ENCODE peak calls at places on chromosomes 1 and 21, in nine cellular contexts. One of them, this sample, is unnamed. For H3K27me3 and H3K4me1, the result is how much of the 10 kb centered on the place peaks cover.

GRCh38 chr1:31886866-31887265 is 51.3 kb downstream of the PTP4A2 start:
- DNase-seq in CD8-positive, alpha-beta memory T cell: no peak
- DNase-seq in neural progenitor cell: no peak
- DNase-seq in IMR-90: no peak
- DNase-seq in Panc1: no peak
- DNase-seq in H9: no peak
- DNase-seq in breast epithelium: no peak
- DNase-seq in cardiac muscle cell: peak
- DNase-seq in ascending aorta: no peak
- DNase-seq in this sample: no peak

GRCh38 chr1:159076753-159077656 is at the start of gene AIM2:
- DNase-seq in ascending aorta: no peak
- DNase-seq in CD8-positive, alpha-beta memory T cell: peak
- DNase-seq in breast epithelium: no peak
- DNase-seq in neural progenitor cell: no peak
- DNase-seq in IMR-90: no peak
- DNase-seq in cardiac muscle cell: no peak
- DNase-seq in Panc1: no peak
- DNase-seq in H9: no peak
- DNase-seq in this sample: no peak

GRCh38 chr1:9399510-9400424 is 107.1 kb downstream of the SPSB1 start:
- DNase-seq in H9: no peak
- DNase-seq in CD8-positive, alpha-beta memory T cell: no peak
- DNase-seq in ascending aorta: no peak
- DNase-seq in neural progenitor cell: no peak
- DNase-seq in IMR-90: peak
- DNase-seq in cardiac muscle cell: no peak
- DNase-seq in breast epithelium: no peak
- DNase-seq in Panc1: no peak
- DNase-seq in this sample: no peak

GRCh38 chr1:207845109-207845508 is 65.8 kb downstream of the CD34 start:
- DNase-seq in cardiac muscle cell: no peak
- DNase-seq in ascending aorta: no peak
- DNase-seq in IMR-90: no peak
- DNase-seq in breast epithelium: no peak
- DNase-seq in H9: no peak
- DNase-seq in Panc1: no peak
- DNase-seq in neural progenitor cell: no peak
- DNase-seq in CD8-positive, alpha-beta memory T cell: no peak
- DNase-seq in this sample: no peak

GRCh38 chr1:56357931-56358783 is 221.2 kb downstream of the PLPP3 start:
- DNase-seq in CD8-positive, alpha-beta memory T cell: no peak
- DNase-seq in breast epithelium: no peak
- DNase-seq in H9: no peak
- DNase-seq in Panc1: no peak
- DNase-seq in ascending aorta: no peak
- DNase-seq in cardiac muscle cell: no peak
- DNase-seq in IMR-90: no peak
- DNase-seq in neural progenitor cell: no peak
- DNase-seq in this sample: no peak

GRCh38 chr1:93516164-93516563 is 68.2 kb downstream of the FNBP1L start:
- DNase-seq in breast epithelium: no peak
- DNase-seq in cardiac muscle cell: no peak
- DNase-seq in CD8-positive, alpha-beta memory T cell: no peak
- DNase-seq in ascending aorta: no peak
- DNase-seq in H9: no peak
- DNase-seq in Panc1: no peak
- DNase-seq in IMR-90: no peak
- DNase-seq in neural progenitor cell: no peak
- DNase-seq in this sample: no peak

GRCh38 chr1:101238681-101239094 is 1.9 kb downstream of the S1PR1 start:
- DNase-seq in breast epithelium: peak
- DNase-seq in H9: peak
- DNase-seq in Panc1: peak
- DNase-seq in CD8-positive, alpha-beta memory T cell: peak
- DNase-seq in ascending aorta: peak
- DNase-seq in neural progenitor cell: peak
- DNase-seq in IMR-90: peak
- DNase-seq in cardiac muscle cell: peak
- DNase-seq in this sample: peak

GRCh38 chr21:15826147-15826780 is 96.5 kb downstream of the USP25 start:
- DNase-seq in Panc1: no peak
- DNase-seq in IMR-90: peak
- DNase-seq in CD8-positive, alpha-beta memory T cell: no peak
- DNase-seq in neural progenitor cell: peak
- DNase-seq in cardiac muscle cell: peak
- DNase-seq in H9: peak
- DNase-seq in ascending aorta: no peak
- DNase-seq in breast epithelium: no peak
- DNase-seq in this sample: peak

DNA sequence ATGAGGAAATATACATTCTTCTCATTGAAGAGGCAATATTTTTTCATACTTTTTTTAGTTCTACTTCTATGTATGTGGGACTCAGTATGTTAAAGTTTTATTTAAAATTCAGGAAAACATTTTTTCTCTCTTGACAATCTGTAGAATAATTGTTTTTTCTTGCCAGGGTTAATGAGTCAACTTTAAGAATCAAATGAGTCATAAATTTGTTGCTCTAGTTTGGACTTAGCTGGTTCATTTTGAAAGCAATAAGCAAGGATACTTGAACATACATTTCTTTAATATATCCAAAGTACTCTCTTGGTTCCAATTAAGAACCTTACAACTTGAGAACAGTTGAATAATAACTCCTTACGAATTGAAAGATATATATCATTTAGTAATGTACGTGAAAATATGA is 1145.3 kb upstream of the B3GALT2 start:
- DNase-seq in breast epithelium: no peak
- DNase-seq in CD8-positive, alpha-beta memory T cell: no peak
- DNase-seq in cardiac muscle cell: no peak
- DNase-seq in ascending aorta: no peak
- DNase-seq in IMR-90: peak
- DNase-seq in H9: no peak
- DNase-seq in neural progenitor cell: no peak
- DNase-seq in Panc1: no peak
- DNase-seq in this sample: no peak
- H3K27me3 ChIP-seq in breast epithelium: under half
- H3K27me3 ChIP-seq in CD8-positive, alpha-beta memory T cell: under half
- H3K27me3 ChIP-seq in cardiac muscle cell: under half
- H3K27me3 ChIP-seq in ascending aorta: under half
- H3K27me3 ChIP-seq in IMR-90: under half
- H3K27me3 ChIP-seq in H9: under half
- H3K27me3 ChIP-seq in neural progenitor cell: under half
- H3K27me3 ChIP-seq in Panc1: under half
- H3K27me3 ChIP-seq in this sample: under half

GRCh38 chr1:230826166-230826875 is 42.0 kb downstream of the C1orf198 start:
- DNase-seq in CD8-positive, alpha-beta memory T cell: no peak
- DNase-seq in IMR-90: no peak
- DNase-seq in breast epithelium: no peak
- DNase-seq in neural progenitor cell: no peak
- DNase-seq in Panc1: no peak
- DNase-seq in cardiac muscle cell: peak
- DNase-seq in ascending aorta: no peak
- DNase-seq in H9: no peak
- DNase-seq in this sample: no peak

GRCh38 chr1:230825804-230826160 is 42.5 kb downstream of the C1orf198 start:
- DNase-seq in ascending aorta: no peak
- DNase-seq in neural progenitor cell: no peak
- DNase-seq in CD8-positive, alpha-beta memory T cell: no peak
- DNase-seq in H9: no peak
- DNase-seq in breast epithelium: no peak
- DNase-seq in cardiac muscle cell: no peak
- DNase-seq in IMR-90: no peak
- DNase-seq in Panc1: no peak
- DNase-seq in this sample: no peak

GRCh38 chr1:230823835-230824485 is 44.4 kb downstream of the C1orf198 start:
- DNase-seq in neural progenitor cell: no peak
- DNase-seq in IMR-90: no peak
- DNase-seq in cardiac muscle cell: no peak
- DNase-seq in Panc1: no peak
- DNase-seq in H9: no peak
- DNase-seq in CD8-positive, alpha-beta memory T cell: no peak
- DNase-seq in ascending aorta: no peak
- DNase-seq in breast epithelium: no peak
- DNase-seq in this sample: no peak

GRCh38 chr1:230824571-230825060 is 43.7 kb downstream of the C1orf198 start:
- DNase-seq in H9: no peak
- DNase-seq in CD8-positive, alpha-beta memory T cell: no peak
- DNase-seq in neural progenitor cell: no peak
- DNase-seq in Panc1: no peak
- DNase-seq in IMR-90: peak
- DNase-seq in ascending aorta: no peak
- DNase-seq in breast epithelium: no peak
- DNase-seq in cardiac muscle cell: no peak
- DNase-seq in this sample: no peak

GRCh38 chr1:230825061-230825803 is 43.1 kb downstream of the C1orf198 start:
- DNase-seq in CD8-positive, alpha-beta memory T cell: no peak
- DNase-seq in cardiac muscle cell: peak
- DNase-seq in Panc1: peak
- DNase-seq in breast epithelium: no peak
- DNase-seq in H9: no peak
- DNase-seq in ascending aorta: no peak
- DNase-seq in neural progenitor cell: no peak
- DNase-seq in IMR-90: peak
- DNase-seq in this sample: no peak
- H3K4me1 ChIP-seq in CD8-positive, alpha-beta memory T cell: under half
- H3K4me1 ChIP-seq in cardiac muscle cell: under half
- H3K4me1 ChIP-seq in Panc1: under half
- H3K4me1 ChIP-seq in breast epithelium: under half
- H3K4me1 ChIP-seq in H9: under half
- H3K4me1 ChIP-seq in ascending aorta: under half
- H3K4me1 ChIP-seq in neural progenitor cell: under half
- H3K4me1 ChIP-seq in IMR-90: under half
- H3K4me1 ChIP-seq in this sample: under half

GRCh38 chr1:232507571-232507970 is 122.4 kb downstream of the SIPA1L2 start:
- DNase-seq in cardiac muscle cell: no peak
- DNase-seq in ascending aorta: no peak
- DNase-seq in IMR-90: no peak
- DNase-seq in CD8-positive, alpha-beta memory T cell: no peak
- DNase-seq in Panc1: no peak
- DNase-seq in breast epithelium: no peak
- DNase-seq in H9: no peak
- DNase-seq in neural progenitor cell: no peak
- DNase-seq in this sample: no peak

GRCh38 chr1:232509570-232509969 is 120.4 kb downstream of the SIPA1L2 start:
- DNase-seq in ascending aorta: no peak
- DNase-seq in breast epithelium: no peak
- DNase-seq in cardiac muscle cell: peak
- DNase-seq in H9: no peak
- DNase-seq in IMR-90: peak
- DNase-seq in Panc1: no peak
- DNase-seq in CD8-positive, alpha-beta memory T cell: no peak
- DNase-seq in neural progenitor cell: peak
- DNase-seq in this sample: no peak

GRCh38 chr1:232511172-232511571 is 118.8 kb downstream of the SIPA1L2 start:
- DNase-seq in CD8-positive, alpha-beta memory T cell: no peak
- DNase-seq in H9: no peak
- DNase-seq in IMR-90: no peak
- DNase-seq in cardiac muscle cell: no peak
- DNase-seq in breast epithelium: no peak
- DNase-seq in Panc1: peak
- DNase-seq in neural progenitor cell: no peak
- DNase-seq in ascending aorta: no peak
- DNase-seq in this sample: no peak

GRCh38 chr1:232510367-232511110 is 119.4 kb downstream of the SIPA1L2 start:
- DNase-seq in Panc1: no peak
- DNase-seq in ascending aorta: no peak
- DNase-seq in H9: no peak
- DNase-seq in CD8-positive, alpha-beta memory T cell: no peak
- DNase-seq in IMR-90: no peak
- DNase-seq in breast epithelium: no peak
- DNase-seq in cardiac muscle cell: no peak
- DNase-seq in neural progenitor cell: no peak
- DNase-seq in this sample: no peak

DNA sequence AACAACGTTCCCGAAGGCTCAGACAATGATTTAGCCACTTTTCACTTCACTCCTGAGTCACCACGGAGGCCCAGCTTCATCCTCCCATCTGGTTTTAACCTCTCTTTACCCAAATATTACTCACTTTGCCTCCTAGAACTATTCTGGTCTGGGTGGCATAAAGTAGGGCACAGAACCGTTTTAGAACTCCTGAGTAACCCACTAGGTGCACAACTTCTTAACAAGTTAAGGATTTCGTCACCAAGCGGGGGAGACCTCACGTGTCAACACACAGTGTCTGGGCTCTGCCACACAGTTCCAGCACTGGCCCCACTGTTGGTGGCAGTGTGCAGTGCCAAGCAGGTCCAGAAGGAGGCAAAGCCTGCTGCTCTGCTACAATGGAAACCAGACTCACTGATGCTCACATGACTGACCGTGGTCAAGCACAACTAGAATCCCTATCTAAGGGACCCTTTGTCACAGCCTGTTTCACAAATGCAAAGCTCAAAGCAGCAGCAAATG is 121.7 kb downstream of the SIPA1L2 start:
- DNase-seq in IMR-90: no peak
- DNase-seq in cardiac muscle cell: no peak
- DNase-seq in neural progenitor cell: peak
- DNase-seq in ascending aorta: no peak
- DNase-seq in Panc1: no peak
- DNase-seq in CD8-positive, alpha-beta memory T cell: no peak
- DNase-seq in H9: no peak
- DNase-seq in breast epithelium: no peak
- DNase-seq in this sample: no peak
- H3K27ac ChIP-seq in IMR-90: no peak
- H3K27ac ChIP-seq in cardiac muscle cell: no peak
- H3K27ac ChIP-seq in neural progenitor cell: no peak
- H3K27ac ChIP-seq in ascending aorta: no peak
- H3K27ac ChIP-seq in Panc1: no peak
- H3K27ac ChIP-seq in CD8-positive, alpha-beta memory T cell: no peak
- H3K27ac ChIP-seq in H9: no peak
- H3K27ac ChIP-seq in breast epithelium: no peak
- H3K27ac ChIP-seq in this sample: no peak

GRCh38 chr1:19665044-19665455 is 375 bp downstream of the HTR6 start:
- DNase-seq in neural progenitor cell: peak
- DNase-seq in Panc1: no peak
- DNase-seq in CD8-positive, alpha-beta memory T cell: no peak
- DNase-seq in H9: no peak
- DNase-seq in ascending aorta: no peak
- DNase-seq in breast epithelium: no peak
- DNase-seq in IMR-90: no peak
- DNase-seq in cardiac muscle cell: no peak
- DNase-seq in this sample: no peak

GRCh38 chr1:19668893-19669292 is 4.2 kb downstream of the HTR6 start:
- DNase-seq in IMR-90: no peak
- DNase-seq in CD8-positive, alpha-beta memory T cell: no peak
- DNase-seq in Panc1: no peak
- DNase-seq in neural progenitor cell: no peak
- DNase-seq in cardiac muscle cell: no peak
- DNase-seq in H9: no peak
- DNase-seq in breast epithelium: no peak
- DNase-seq in ascending aorta: no peak
- DNase-seq in this sample: no peak

GRCh38 chr1:19665456-19666138 is 922 bp downstream of the HTR6 start:
- DNase-seq in cardiac muscle cell: no peak
- DNase-seq in CD8-positive, alpha-beta memory T cell: no peak
- DNase-seq in neural progenitor cell: peak
- DNase-seq in ascending aorta: no peak
- DNase-seq in H9: peak
- DNase-seq in IMR-90: no peak
- DNase-seq in breast epithelium: no peak
- DNase-seq in Panc1: no peak
- DNase-seq in this sample: no peak

GRCh38 chr1:19664453-19665043 is at the start of gene HTR6:
- DNase-seq in cardiac muscle cell: no peak
- DNase-seq in breast epithelium: no peak
- DNase-seq in ascending aorta: no peak
- DNase-seq in CD8-positive, alpha-beta memory T cell: no peak
- DNase-seq in neural progenitor cell: no peak
- DNase-seq in H9: no peak
- DNase-seq in Panc1: no peak
- DNase-seq in IMR-90: no peak
- DNase-seq in this sample: no peak

DNA sequence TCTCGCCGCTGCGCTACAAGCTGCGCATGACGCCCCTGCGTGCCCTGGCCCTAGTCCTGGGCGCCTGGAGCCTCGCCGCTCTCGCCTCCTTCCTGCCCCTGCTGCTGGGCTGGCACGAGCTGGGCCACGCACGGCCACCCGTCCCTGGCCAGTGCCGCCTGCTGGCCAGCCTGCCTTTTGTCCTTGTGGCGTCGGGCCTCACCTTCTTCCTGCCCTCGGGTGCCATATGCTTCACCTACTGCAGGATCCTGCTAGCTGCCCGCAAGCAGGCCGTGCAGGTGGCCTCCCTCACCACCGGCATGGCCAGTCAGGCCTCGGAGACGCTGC is 1.4 kb downstream of the HTR6 start:
- DNase-seq in ascending aorta: no peak
- DNase-seq in H9: no peak
- DNase-seq in CD8-positive, alpha-beta memory T cell: no peak
- DNase-seq in neural progenitor cell: no peak
- DNase-seq in breast epithelium: no peak
- DNase-seq in IMR-90: no peak
- DNase-seq in Panc1: no peak
- DNase-seq in cardiac muscle cell: no peak
- DNase-seq in this sample: no peak
- H3K27me3 ChIP-seq in ascending aorta: under half
- H3K27me3 ChIP-seq in H9: under half
- H3K27me3 ChIP-seq in CD8-positive, alpha-beta memory T cell: under half
- H3K27me3 ChIP-seq in neural progenitor cell: half or more
- H3K27me3 ChIP-seq in breast epithelium: under half
- H3K27me3 ChIP-seq in IMR-90: half or more
- H3K27me3 ChIP-seq in Panc1: under half
- H3K27me3 ChIP-seq in cardiac muscle cell: half or more
- H3K27me3 ChIP-seq in this sample: under half